ENCODE peak calls at places on chromosomes 2 and 18, in four cellular contexts. One of them, this sample, is unnamed.

GRCh38 chr2:100588071-100588786 is 25.4 kb downstream of the PDCL3 start:
- DNase-seq in mesendoderm: no peak
- DNase-seq in H1: no peak
- DNase-seq in H9: no peak
- DNase-seq in this sample: peak

GRCh38 chr2:149363953-149364352 is 33.6 kb downstream of the LYPD6 start:
- DNase-seq in mesendoderm: peak
- DNase-seq in H1: no peak
- DNase-seq in H9: no peak
- DNase-seq in this sample: no peak

GRCh38 chr2:119531292-119531691 is 7.0 kb upstream of the SCTR start:
- DNase-seq in mesendoderm: peak
- DNase-seq in H1: no peak
- DNase-seq in H9: no peak
- DNase-seq in this sample: no peak

GRCh38 chr2:39547811-39548719 is 111.0 kb upstream of the MAP4K3 start:
- DNase-seq in H1: no peak
- DNase-seq in mesendoderm: peak
- DNase-seq in H9: no peak
- DNase-seq in this sample: peak

GRCh38 chr2:160984426-160985077 is 175.7 kb upstream of the TANK start:
- DNase-seq in mesendoderm: no peak
- DNase-seq in H9: no peak
- DNase-seq in H1: no peak
- DNase-seq in this sample: no peak

GRCh38 chr2:73593676-73594075 is 48.5 kb downstream of the NAT8 start:
- DNase-seq in mesendoderm: no peak
- DNase-seq in H1: no peak
- DNase-seq in H9: no peak
- DNase-seq in this sample: peak

GRCh38 chr18:42559292-42559691 is 556.2 kb downstream of the RIT2 start:
- DNase-seq in H1: no peak
- DNase-seq in mesendoderm: peak
- DNase-seq in H9: no peak
- DNase-seq in this sample: no peak

GRCh38 chr2:11248-11941 is 34.9 kb downstream of the FAM110C start:
- DNase-seq in mesendoderm: peak
- DNase-seq in H1: peak
- DNase-seq in H9: peak
- DNase-seq in this sample: peak

GRCh38 chr2:191614759-191615158 is 63.2 kb upstream of the NABP1 start:
- DNase-seq in H9: no peak
- DNase-seq in mesendoderm: no peak
- DNase-seq in H1: no peak
- DNase-seq in this sample: no peak

GRCh38 chr2:10221443-10221842 is 81.3 kb upstream of the HPCAL1 start:
- DNase-seq in H9: no peak
- DNase-seq in mesendoderm: no peak
- DNase-seq in H1: no peak
- DNase-seq in this sample: no peak

GRCh38 chr2:20488136-20488705 is 41.3 kb downstream of the RHOB start:
- DNase-seq in mesendoderm: peak
- DNase-seq in H1: no peak
- DNase-seq in H9: no peak
- DNase-seq in this sample: no peak

GRCh38 chr2:160375037-160375436 is 118.6 kb downstream of the RBMS1 start:
- DNase-seq in H9: no peak
- DNase-seq in H1: no peak
- DNase-seq in mesendoderm: no peak
- DNase-seq in this sample: peak

GRCh38 chr2:164621761-164622105 is 451 bp upstream of the GRB14 start:
- DNase-seq in mesendoderm: peak
- DNase-seq in H9: peak
- DNase-seq in H1: peak
- DNase-seq in this sample: no peak

GRCh38 chr2:190827720-190828119 is 52.9 kb upstream of the GLS start:
- DNase-seq in H9: no peak
- DNase-seq in H1: no peak
- DNase-seq in mesendoderm: no peak
- DNase-seq in this sample: no peak

GRCh38 chr2:102385522-102385921 is 29.9 kb downstream of the IL18R1 start:
- DNase-seq in mesendoderm: no peak
- DNase-seq in H1: no peak
- DNase-seq in H9: no peak
- DNase-seq in this sample: no peak

GRCh38 chr18:13303761-13304364 is 85.3 kb downstream of the LDLRAD4 start:
- DNase-seq in H9: no peak
- DNase-seq in mesendoderm: peak
- DNase-seq in H1: no peak
- DNase-seq in this sample: no peak

GRCh38 chr18:45962461-45962860 is 4.7 kb downstream of the EPG5 start:
- DNase-seq in mesendoderm: peak
- DNase-seq in H1: no peak
- DNase-seq in H9: no peak
- DNase-seq in this sample: peak

GRCh38 chr18:75915941-75916640 is 488.6 kb upstream of the SMIM21 start:
- DNase-seq in H9: peak
- DNase-seq in H1: peak
- DNase-seq in mesendoderm: peak
- DNase-seq in this sample: no peak

GRCh38 chr2:111121028-111121872 is 536 bp downstream of the BCL2L11 start:
- DNase-seq in H9: peak
- DNase-seq in H1: peak
- DNase-seq in mesendoderm: peak
- DNase-seq in this sample: no peak

GRCh38 chr2:120992791-120993555 is 257.3 kb downstream of the GLI2 start:
- DNase-seq in mesendoderm: no peak
- DNase-seq in H1: peak
- DNase-seq in H9: no peak
- DNase-seq in this sample: no peak

GRCh38 chr2:119574864-119575263 is 30.6 kb downstream of the CFAP221 start:
- DNase-seq in H9: no peak
- DNase-seq in mesendoderm: no peak
- DNase-seq in H1: no peak
- DNase-seq in this sample: no peak

GRCh38 chr2:71948781-71949536 is 198.7 kb downstream of the CYP26B1 start:
- DNase-seq in mesendoderm: no peak
- DNase-seq in H9: no peak
- DNase-seq in H1: no peak
- DNase-seq in this sample: peak

GRCh38 chr18:63379639-63379962 is 12.6 kb upstream of the KDSR start:
- DNase-seq in H1: no peak
- DNase-seq in mesendoderm: no peak
- DNase-seq in H9: no peak
- DNase-seq in this sample: peak

GRCh38 chr2:240463274-240463865 is 27.9 kb downstream of the GPC1 start:
- DNase-seq in mesendoderm: no peak
- DNase-seq in H9: peak
- DNase-seq in H1: no peak
- DNase-seq in this sample: no peak

GRCh38 chr2:215002500-215002899 is 135.9 kb downstream of the ABCA12 start:
- DNase-seq in H1: no peak
- DNase-seq in mesendoderm: peak
- DNase-seq in H9: no peak
- DNase-seq in this sample: peak

GRCh38 chr2:124810132-124810531 is 785.0 kb downstream of the CNTNAP5 start:
- DNase-seq in H9: peak
- DNase-seq in mesendoderm: peak
- DNase-seq in H1: peak
- DNase-seq in this sample: peak

GRCh38 chr18:48230459-48231113 is 178.6 kb downstream of the ZBTB7C start:
- DNase-seq in H1: peak
- DNase-seq in H9: peak
- DNase-seq in mesendoderm: peak
- DNase-seq in this sample: peak

GRCh38 chr2:81436256-81436655 is 1131.7 kb upstream of the LRRTM1 start:
- DNase-seq in H9: no peak
- DNase-seq in H1: no peak
- DNase-seq in mesendoderm: no peak
- DNase-seq in this sample: no peak

GRCh38 chr2:71963295-71963694 is 184.4 kb downstream of the CYP26B1 start:
- DNase-seq in mesendoderm: no peak
- DNase-seq in H1: no peak
- DNase-seq in H9: no peak
- DNase-seq in this sample: no peak

GRCh38 chr18:13703899-13704298 is 22.5 kb downstream of the FAM210A start:
- DNase-seq in H1: no peak
- DNase-seq in mesendoderm: peak
- DNase-seq in H9: no peak
- DNase-seq in this sample: peak

GRCh38 chr2:28340312-28341202 is 52.1 kb upstream of the FOSL2 start:
- DNase-seq in H1: no peak
- DNase-seq in mesendoderm: no peak
- DNase-seq in H9: no peak
- DNase-seq in this sample: no peak

GRCh38 chr2:28343184-28343942 is 49.3 kb upstream of the FOSL2 start:
- DNase-seq in mesendoderm: no peak
- DNase-seq in H9: no peak
- DNase-seq in H1: no peak
- DNase-seq in this sample: no peak

GRCh38 chr2:28342081-28342967 is 50.3 kb upstream of the FOSL2 start:
- DNase-seq in mesendoderm: no peak
- DNase-seq in H9: no peak
- DNase-seq in H1: no peak
- DNase-seq in this sample: peak

GRCh38 chr2:28339516-28340175 is 53.0 kb upstream of the FOSL2 start:
- DNase-seq in H9: no peak
- DNase-seq in H1: no peak
- DNase-seq in mesendoderm: no peak
- DNase-seq in this sample: no peak

DNA sequence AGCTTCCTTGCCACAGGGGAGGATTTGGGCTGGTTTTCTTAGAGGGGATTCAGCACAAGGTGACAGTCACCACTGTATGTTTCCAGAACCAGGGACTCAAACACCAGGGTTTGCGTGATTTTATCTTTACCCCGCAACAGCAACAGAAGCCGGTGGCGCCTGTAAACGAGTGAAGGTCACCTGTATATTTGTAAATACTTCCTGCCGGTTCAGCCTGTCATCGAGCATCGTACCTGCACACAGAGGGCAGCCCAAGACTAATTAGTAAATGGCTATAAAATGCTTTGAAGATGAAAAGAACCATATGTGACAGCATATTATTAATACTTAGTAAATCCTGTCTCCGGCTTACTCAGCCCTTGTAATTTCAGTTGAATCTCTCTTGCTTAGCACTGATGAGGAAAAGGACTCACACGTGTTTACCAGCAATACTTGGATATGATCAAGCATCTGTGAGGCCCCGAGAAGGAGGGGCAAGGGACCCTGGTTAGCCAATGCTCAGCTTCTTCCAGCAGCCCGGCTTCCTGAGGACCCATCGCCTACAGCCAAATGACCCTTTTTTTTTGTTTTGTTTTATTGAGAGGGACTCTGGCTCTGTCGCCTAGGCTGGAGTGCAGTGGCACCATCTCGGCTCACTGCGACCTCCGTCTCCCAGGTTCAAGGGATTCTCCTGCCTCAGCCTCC is 51.3 kb upstream of the FOSL2 start:
- DNase-seq in H1: no peak
- DNase-seq in H9: no peak
- DNase-seq in mesendoderm: no peak
- DNase-seq in this sample: no peak
- H4K5ac ChIP-seq in H1: no peak
- H4K5ac ChIP-seq in H9: no peak
- H4K5ac ChIP-seq in mesendoderm: no peak
- H4K5ac ChIP-seq in this sample: no peak

GRCh38 chr2:112276954-112277353 is 1.6 kb downstream of the ZC3H6 start:
- DNase-seq in H9: no peak
- DNase-seq in mesendoderm: no peak
- DNase-seq in H1: no peak
- DNase-seq in this sample: no peak

GRCh38 chr2:112277591-112278220 is 2.3 kb downstream of the ZC3H6 start:
- DNase-seq in mesendoderm: no peak
- DNase-seq in H9: no peak
- DNase-seq in H1: no peak
- DNase-seq in this sample: no peak

GRCh38 chr2:112275887-112276773 is 733 bp downstream of the ZC3H6 start:
- DNase-seq in mesendoderm: peak
- DNase-seq in H1: peak
- DNase-seq in H9: peak
- DNase-seq in this sample: peak

GRCh38 chr2:112273349-112273748 is 2.0 kb upstream of the ZC3H6 start:
- DNase-seq in H1: no peak
- DNase-seq in H9: no peak
- DNase-seq in mesendoderm: no peak
- DNase-seq in this sample: no peak

GRCh38 chr2:112275314-112275886 is at the start of gene ZC3H6:
- DNase-seq in mesendoderm: peak
- DNase-seq in H9: peak
- DNase-seq in H1: peak
- DNase-seq in this sample: peak
- H4K5ac ChIP-seq in mesendoderm: no peak
- H4K5ac ChIP-seq in H9: peak
- H4K5ac ChIP-seq in H1: peak
- H4K5ac ChIP-seq in this sample: peak

GRCh38 chr2:173171924-173172643 is 96.4 kb downstream of the MAP3K20 start:
- DNase-seq in H1: no peak
- DNase-seq in mesendoderm: no peak
- DNase-seq in H9: no peak
- DNase-seq in this sample: peak

DNA sequence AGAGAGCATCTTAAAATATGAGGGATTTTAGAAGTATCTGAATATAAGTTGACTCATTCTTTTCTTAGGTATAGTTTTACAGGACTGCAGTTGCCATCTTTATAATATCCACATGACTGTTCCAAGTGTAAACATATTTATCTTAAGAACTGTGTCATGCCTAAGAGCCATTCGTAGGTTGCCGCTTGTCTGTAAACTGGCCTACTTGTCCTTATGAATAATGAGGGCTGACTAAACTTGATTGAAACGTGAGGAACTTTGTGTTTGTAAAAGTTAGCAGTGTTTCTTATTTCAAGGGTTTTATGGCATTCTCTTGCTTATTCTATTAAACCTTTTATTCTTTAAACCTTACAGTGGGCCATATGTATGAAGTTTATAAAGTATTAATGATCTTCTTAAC is 99.6 kb downstream of the MAP3K20 start:
- DNase-seq in H1: no peak
- DNase-seq in mesendoderm: no peak
- DNase-seq in H9: no peak
- DNase-seq in this sample: peak
- H4K5ac ChIP-seq in H1: no peak
- H4K5ac ChIP-seq in mesendoderm: no peak
- H4K5ac ChIP-seq in H9: no peak
- H4K5ac ChIP-seq in this sample: peak

DNA sequence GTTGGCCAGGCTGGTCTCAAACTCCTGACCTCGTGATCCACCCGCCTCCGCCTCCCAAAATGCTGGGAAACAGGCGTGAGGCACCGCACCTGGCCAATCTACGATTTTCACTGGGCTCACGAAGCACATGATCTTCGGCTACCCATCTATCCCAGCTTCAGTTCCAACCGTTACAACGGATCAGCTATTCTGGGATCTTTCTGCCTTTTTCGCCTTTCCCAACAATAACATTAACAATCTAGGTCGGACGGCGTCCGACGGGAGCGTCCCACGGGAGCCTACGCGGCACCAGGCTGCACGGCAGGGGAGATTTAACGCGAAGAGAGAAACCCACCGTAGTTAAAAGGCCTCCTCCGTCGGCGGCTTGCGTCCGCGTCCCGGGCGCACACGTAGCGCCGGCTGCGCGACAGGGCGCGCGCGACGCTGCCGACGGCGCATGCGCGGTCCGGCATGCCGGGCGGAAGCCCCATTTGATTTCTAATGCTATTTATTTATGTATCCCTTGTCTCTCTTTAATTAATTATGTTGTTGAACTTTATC is at the start of gene MSL3B:
- DNase-seq in H9: peak
- DNase-seq in H1: peak
- DNase-seq in mesendoderm: peak
- DNase-seq in this sample: peak
- H4K5ac ChIP-seq in H9: peak
- H4K5ac ChIP-seq in H1: peak
- H4K5ac ChIP-seq in mesendoderm: peak
- H4K5ac ChIP-seq in this sample: peak